ENCODE peak calls at places on chromosomes 5 and 9, in ten cellular contexts. C is endothelial cell; Z is right lobe of liver; W is T-helper 1 cell; O is posterior cingulate gyrus; T is activated T-cell treated with anti-CD3 and anti-CD28 coated beads, Interleukin-2, amount 50 U/mL, for 48 hours; G is epithelial cell of prostate; K is activated CD8-positive, alpha-beta memory T cell treated with anti-CD3 and anti-CD28 coated beads, Interleukin-2, amount 50 U/mL, for 48 hours; V is NCI-H524 treated with DMSO at 0.1 percent for 48 hours; A is stimulated activated CD8-positive, alpha-beta memory T cell treated with anti-CD3 and anti-CD28 coated beads, Interleukin-4, amount 100 ng/mL, for 1 hour. F is an unnamed sample.

GRCh38 chr5:136066705-136067271 is 38.0 kb downstream of the TGFBI start:
- DNase-seq in C (no peak), Z (peak), W (no peak), O (no peak), T (no peak), G (no peak), K (no peak), V (no peak), A (no peak), F (no peak)

GRCh38 chr5:149135536-149136201 is 5.6 kb upstream of the ABLIM3 start:
- DNase-seq in C (no peak), Z (peak), W (no peak), O (no peak), T (no peak), G (no peak), K (no peak), V (no peak), A (no peak), F (no peak)

GRCh38 chr5:56090793-56091460 is 96.2 kb upstream of the IL6ST start:
- DNase-seq in C (no peak), Z (peak), W (peak), O (no peak), T (no peak), G (no peak), K (no peak), V (no peak), A (no peak), F (no peak)

GRCh38 chr5:140311011-140311467 is 8.1 kb upstream of the PFDN1 start:
- DNase-seq in C (no peak), Z (no peak), W (no peak), O (no peak), T (no peak), G (no peak), K (no peak), V (no peak), A (no peak), F (no peak)

GRCh38 chr5:134554319-134555222 is 29.1 kb downstream of the JADE2 start:
- DNase-seq in C (no peak), Z (peak), W (peak), O (no peak), T (peak), G (peak), K (peak), V (no peak), A (no peak), F (no peak)

GRCh38 chr5:154502180-154502579 is 24.2 kb upstream of the HAND1 start:
- DNase-seq in C (no peak), Z (no peak), W (no peak), O (no peak), T (no peak), G (no peak), K (no peak), V (no peak), A (no peak), F (no peak)

GRCh38 chr5:87850843-87851242 is 417.8 kb downstream of the TMEM161B start:
- DNase-seq in C (no peak), Z (no peak), W (no peak), O (no peak), T (no peak), G (no peak), K (no peak), V (no peak), A (no peak), F (peak)

GRCh38 chr9:121672213-121672612 is 20.8 kb downstream of the DAB2IP start:
- DNase-seq in C (no peak), Z (no peak), W (no peak), O (no peak), T (no peak), G (no peak), K (no peak), V (no peak), A (no peak), F (no peak)

GRCh38 chr9:133127340-133127981 is 6.4 kb upstream of the RALGDS start:
- DNase-seq in C (no peak), Z (peak), W (no peak), O (no peak), T (no peak), G (peak), K (no peak), V (no peak), A (no peak), F (no peak)

GRCh38 chr9:27545471-27545870 is 15.9 kb upstream of the MOB3B start:
- DNase-seq in C (no peak), Z (no peak), W (no peak), O (no peak), T (no peak), G (no peak), K (no peak), V (no peak), A (no peak), F (no peak)

GRCh38 chr9:93968451-93969327 is 13.5 kb upstream of the BARX1 start:
- DNase-seq in C (no peak), Z (no peak), W (no peak), O (no peak), T (no peak), G (no peak), K (no peak), V (no peak), A (no peak), F (no peak)

GRCh38 chr5:68252678-68253520 is 37.3 kb downstream of the PIK3R1 start:
- DNase-seq in C (peak), Z (no peak), W (peak), O (peak), T (peak), G (no peak), K (no peak), V (no peak), A (no peak), F (peak)

GRCh38 chr5:13771011-13771571 is 173.4 kb downstream of the DNAH5 start:
- DNase-seq in C (no peak), Z (no peak), W (no peak), O (no peak), T (no peak), G (no peak), K (no peak), V (no peak), A (no peak), F (no peak)

GRCh38 chr9:114216081-114216480 is 60.7 kb downstream of the COL27A1 start:
- DNase-seq in C (no peak), Z (no peak), W (no peak), O (peak), T (no peak), G (no peak), K (no peak), V (peak), A (no peak), F (peak)

GRCh38 chr9:121626012-121626411 is 25.4 kb upstream of the DAB2IP start:
- DNase-seq in C (no peak), Z (no peak), W (no peak), O (no peak), T (no peak), G (no peak), K (no peak), V (no peak), A (no peak), F (no peak)

GRCh38 chr9:91234523-91234922 is 127.2 kb downstream of the AUH start:
- DNase-seq in C (no peak), Z (no peak), W (no peak), O (no peak), T (no peak), G (no peak), K (no peak), V (no peak), A (no peak), F (no peak)

GRCh38 chr5:43256261-43256966 is 56.8 kb downstream of the HMGCS1 start:
- DNase-seq in C (no peak), Z (no peak), W (no peak), O (no peak), T (no peak), G (no peak), K (no peak), V (no peak), A (no peak), F (no peak)

GRCh38 chr9:124934290-124934689 is 6.6 kb downstream of the GOLGA1 start:
- DNase-seq in C (no peak), Z (no peak), W (no peak), O (no peak), T (no peak), G (no peak), K (no peak), V (no peak), A (no peak), F (no peak)

GRCh38 chr9:105901514-105902109 is 207.3 kb downstream of the TMEM38B start:
- DNase-seq in C (peak), Z (peak), W (no peak), O (peak), T (no peak), G (no peak), K (no peak), V (no peak), A (no peak), F (peak)

GRCh38 chr9:131306397-131306997 is 17.0 kb downstream of the PLPP7 start:
- DNase-seq in C (no peak), Z (no peak), W (no peak), O (no peak), T (no peak), G (no peak), K (no peak), V (no peak), A (no peak), F (no peak)

GRCh38 chr9:135260776-135261175 is 173.3 kb downstream of the OLFM1 start:
- DNase-seq in C (no peak), Z (no peak), W (no peak), O (no peak), T (no peak), G (no peak), K (no peak), V (no peak), A (no peak), F (no peak)